ENCODE peak calls at places on chromosomes 3 and 15, in seven cellular contexts. One of them, this sample, is unnamed.
A peak's percentile ranks its signal among the peaks of the same experiment; 100 is the strongest.

GRCh38 chr15:28459279-28459678 is 73.5 kb downstream of the GOLGA8G start:
- DNase-seq in GM23338: no peak
- DNase-seq in HL-60: no peak
- DNase-seq in endothelial cell of umbilical vein: no peak
- DNase-seq in stomach: no peak
- DNase-seq in prostate gland: no peak
- DNase-seq in esophagus muscularis mucosa: peak; percentile 81
- DNase-seq in this sample: no peak

GRCh38 chr3:65170357-65171090 is 482.7 kb upstream of the ADAMTS9 start:
- DNase-seq in esophagus muscularis mucosa: peak; percentile 95
- DNase-seq in GM23338: peak; percentile 62
- DNase-seq in stomach: peak; percentile 52
- DNase-seq in HL-60: no peak
- DNase-seq in prostate gland: peak; percentile 24
- DNase-seq in endothelial cell of umbilical vein: peak; percentile 59
- DNase-seq in this sample: no peak

GRCh38 chr3:177491301-177492031 is 294.2 kb upstream of the TBL1XR1 start:
- DNase-seq in GM23338: no peak
- DNase-seq in stomach: no peak
- DNase-seq in esophagus muscularis mucosa: no peak
- DNase-seq in prostate gland: no peak
- DNase-seq in endothelial cell of umbilical vein: peak; percentile 54
- DNase-seq in HL-60: no peak
- DNase-seq in this sample: no peak

GRCh38 chr3:140007946-140008692 is 73.1 kb downstream of the CLSTN2 start:
- DNase-seq in prostate gland: no peak
- DNase-seq in HL-60: no peak
- DNase-seq in esophagus muscularis mucosa: peak; percentile 91
- DNase-seq in stomach: no peak
- DNase-seq in GM23338: no peak
- DNase-seq in endothelial cell of umbilical vein: no peak
- DNase-seq in this sample: no peak

GRCh38 chr3:47009225-47010049 is 30.0 kb downstream of the NBEAL2 start:
- DNase-seq in stomach: peak; percentile 77
- DNase-seq in endothelial cell of umbilical vein: peak; percentile 91
- DNase-seq in GM23338: peak; percentile 89
- DNase-seq in HL-60: no peak
- DNase-seq in esophagus muscularis mucosa: peak; percentile 96
- DNase-seq in prostate gland: peak; percentile 84
- DNase-seq in this sample: peak; percentile 95

GRCh38 chr3:48243886-48244285 is 3.0 kb downstream of the ZNF589 start:
- DNase-seq in esophagus muscularis mucosa: no peak
- DNase-seq in prostate gland: no peak
- DNase-seq in GM23338: no peak
- DNase-seq in HL-60: no peak
- DNase-seq in stomach: no peak
- DNase-seq in endothelial cell of umbilical vein: no peak
- DNase-seq in this sample: no peak

GRCh38 chr3:71288269-71288930 is 295.1 kb downstream of the FOXP1 start:
- DNase-seq in GM23338: no peak
- DNase-seq in stomach: no peak
- DNase-seq in endothelial cell of umbilical vein: no peak
- DNase-seq in prostate gland: no peak
- DNase-seq in HL-60: no peak
- DNase-seq in esophagus muscularis mucosa: no peak
- DNase-seq in this sample: no peak

GRCh38 chr3:188706599-188706998 is 465.2 kb upstream of the TPRG1 start:
- DNase-seq in endothelial cell of umbilical vein: no peak
- DNase-seq in prostate gland: no peak
- DNase-seq in GM23338: no peak
- DNase-seq in esophagus muscularis mucosa: no peak
- DNase-seq in stomach: no peak
- DNase-seq in HL-60: no peak
- DNase-seq in this sample: no peak

GRCh38 chr3:187262360-187262759 is 29.2 kb downstream of the MASP1 start:
- DNase-seq in HL-60: no peak
- DNase-seq in endothelial cell of umbilical vein: no peak
- DNase-seq in prostate gland: no peak
- DNase-seq in esophagus muscularis mucosa: no peak
- DNase-seq in stomach: no peak
- DNase-seq in GM23338: no peak
- DNase-seq in this sample: no peak

GRCh38 chr3:23590874-23591273 is 214.9 kb upstream of the UBE2E1 start:
- DNase-seq in prostate gland: no peak
- DNase-seq in HL-60: no peak
- DNase-seq in stomach: no peak
- DNase-seq in esophagus muscularis mucosa: peak; percentile 29
- DNase-seq in GM23338: no peak
- DNase-seq in endothelial cell of umbilical vein: no peak
- DNase-seq in this sample: no peak

GRCh38 chr3:23591374-23591773 is 214.4 kb upstream of the UBE2E1 start:
- DNase-seq in prostate gland: no peak
- DNase-seq in esophagus muscularis mucosa: peak; percentile 12
- DNase-seq in endothelial cell of umbilical vein: no peak
- DNase-seq in stomach: no peak
- DNase-seq in HL-60: no peak
- DNase-seq in GM23338: no peak
- DNase-seq in this sample: no peak

GRCh38 chr3:23589586-23589985 is 216.2 kb upstream of the UBE2E1 start:
- DNase-seq in stomach: no peak
- DNase-seq in endothelial cell of umbilical vein: no peak
- DNase-seq in GM23338: no peak
- DNase-seq in esophagus muscularis mucosa: peak; percentile 70
- DNase-seq in HL-60: no peak
- DNase-seq in prostate gland: no peak
- DNase-seq in this sample: no peak

GRCh38 chr3:23588547-23588946 is 217.2 kb upstream of the UBE2E1 start:
- DNase-seq in stomach: no peak
- DNase-seq in endothelial cell of umbilical vein: no peak
- DNase-seq in esophagus muscularis mucosa: peak; percentile 47
- DNase-seq in GM23338: no peak
- DNase-seq in prostate gland: no peak
- DNase-seq in HL-60: no peak
- DNase-seq in this sample: no peak

GRCh38 chr3:23590424-23590823 is 215.3 kb upstream of the UBE2E1 start:
- DNase-seq in GM23338: no peak
- DNase-seq in prostate gland: no peak
- DNase-seq in endothelial cell of umbilical vein: no peak
- DNase-seq in HL-60: no peak
- DNase-seq in esophagus muscularis mucosa: peak; percentile 39
- DNase-seq in stomach: no peak
- DNase-seq in this sample: no peak
- TF ChIP-seq POLR2AphosphoS5 in GM23338: no peak
- TF ChIP-seq POLR2AphosphoS5 in prostate gland: no peak
- TF ChIP-seq POLR2AphosphoS5 in endothelial cell of umbilical vein: no peak
- TF ChIP-seq POLR2AphosphoS5 in HL-60: no peak
- TF ChIP-seq POLR2AphosphoS5 in esophagus muscularis mucosa: no peak
- TF ChIP-seq POLR2AphosphoS5 in stomach: no peak
- TF ChIP-seq POLR2AphosphoS5 in this sample: no peak

GRCh38 chr3:171715155-171715554 is 95.1 kb downstream of the PLD1 start:
- DNase-seq in endothelial cell of umbilical vein: no peak
- DNase-seq in esophagus muscularis mucosa: no peak
- DNase-seq in GM23338: no peak
- DNase-seq in stomach: no peak
- DNase-seq in HL-60: no peak
- DNase-seq in prostate gland: no peak
- DNase-seq in this sample: no peak

GRCh38 chr3:171718493-171719205 is 91.6 kb downstream of the PLD1 start:
- DNase-seq in GM23338: peak; percentile 57
- DNase-seq in stomach: no peak
- DNase-seq in esophagus muscularis mucosa: no peak
- DNase-seq in HL-60: no peak
- DNase-seq in endothelial cell of umbilical vein: no peak
- DNase-seq in prostate gland: no peak
- DNase-seq in this sample: no peak
- H3K4me3 ChIP-seq in GM23338: no peak overlapping the region
- H3K4me3 ChIP-seq in stomach: no peak overlapping the region
- H3K4me3 ChIP-seq in esophagus muscularis mucosa: no peak overlapping the region
- H3K4me3 ChIP-seq in HL-60: no peak overlapping the region
- H3K4me3 ChIP-seq in endothelial cell of umbilical vein: no peak overlapping the region
- H3K4me3 ChIP-seq in prostate gland: no peak overlapping the region
- H3K4me3 ChIP-seq in this sample: no peak overlapping the region

GRCh38 chr15:37046876-37047614 is 53.3 kb downstream of the MEIS2 start:
- DNase-seq in HL-60: no peak
- DNase-seq in stomach: no peak
- DNase-seq in prostate gland: no peak
- DNase-seq in GM23338: peak; percentile 84
- DNase-seq in endothelial cell of umbilical vein: no peak
- DNase-seq in esophagus muscularis mucosa: no peak
- DNase-seq in this sample: no peak
- H3K27ac ChIP-seq in HL-60: no peak overlapping the region
- H3K27ac ChIP-seq in stomach: no peak overlapping the region
- H3K27ac ChIP-seq in prostate gland: no peak overlapping the region
- H3K27ac ChIP-seq in GM23338: no peak overlapping the region
- H3K27ac ChIP-seq in endothelial cell of umbilical vein: no peak overlapping the region
- H3K27ac ChIP-seq in esophagus muscularis mucosa: peak overlapping the region; percentile 46
- H3K27ac ChIP-seq in this sample: no peak overlapping the region

GRCh38 chr3:53151465-53151864 is 9.5 kb upstream of the PRKCD start:
- DNase-seq in endothelial cell of umbilical vein: no peak
- DNase-seq in prostate gland: no peak
- DNase-seq in stomach: no peak
- DNase-seq in HL-60: no peak
- DNase-seq in esophagus muscularis mucosa: no peak
- DNase-seq in GM23338: no peak
- DNase-seq in this sample: no peak

GRCh38 chr3:53149006-53149690 is 11.9 kb upstream of the PRKCD start:
- DNase-seq in stomach: no peak
- DNase-seq in prostate gland: no peak
- DNase-seq in esophagus muscularis mucosa: no peak
- DNase-seq in GM23338: no peak
- DNase-seq in HL-60: no peak
- DNase-seq in endothelial cell of umbilical vein: no peak
- DNase-seq in this sample: no peak

GRCh38 chr3:53151870-53152269 is 9.1 kb upstream of the PRKCD start:
- DNase-seq in stomach: no peak
- DNase-seq in endothelial cell of umbilical vein: no peak
- DNase-seq in prostate gland: no peak
- DNase-seq in HL-60: no peak
- DNase-seq in esophagus muscularis mucosa: no peak
- DNase-seq in GM23338: no peak
- DNase-seq in this sample: no peak

GRCh38 chr3:53149699-53150098 is 11.3 kb upstream of the PRKCD start:
- DNase-seq in prostate gland: no peak
- DNase-seq in endothelial cell of umbilical vein: no peak
- DNase-seq in GM23338: no peak
- DNase-seq in esophagus muscularis mucosa: no peak
- DNase-seq in HL-60: no peak
- DNase-seq in stomach: no peak
- DNase-seq in this sample: no peak

DNA sequence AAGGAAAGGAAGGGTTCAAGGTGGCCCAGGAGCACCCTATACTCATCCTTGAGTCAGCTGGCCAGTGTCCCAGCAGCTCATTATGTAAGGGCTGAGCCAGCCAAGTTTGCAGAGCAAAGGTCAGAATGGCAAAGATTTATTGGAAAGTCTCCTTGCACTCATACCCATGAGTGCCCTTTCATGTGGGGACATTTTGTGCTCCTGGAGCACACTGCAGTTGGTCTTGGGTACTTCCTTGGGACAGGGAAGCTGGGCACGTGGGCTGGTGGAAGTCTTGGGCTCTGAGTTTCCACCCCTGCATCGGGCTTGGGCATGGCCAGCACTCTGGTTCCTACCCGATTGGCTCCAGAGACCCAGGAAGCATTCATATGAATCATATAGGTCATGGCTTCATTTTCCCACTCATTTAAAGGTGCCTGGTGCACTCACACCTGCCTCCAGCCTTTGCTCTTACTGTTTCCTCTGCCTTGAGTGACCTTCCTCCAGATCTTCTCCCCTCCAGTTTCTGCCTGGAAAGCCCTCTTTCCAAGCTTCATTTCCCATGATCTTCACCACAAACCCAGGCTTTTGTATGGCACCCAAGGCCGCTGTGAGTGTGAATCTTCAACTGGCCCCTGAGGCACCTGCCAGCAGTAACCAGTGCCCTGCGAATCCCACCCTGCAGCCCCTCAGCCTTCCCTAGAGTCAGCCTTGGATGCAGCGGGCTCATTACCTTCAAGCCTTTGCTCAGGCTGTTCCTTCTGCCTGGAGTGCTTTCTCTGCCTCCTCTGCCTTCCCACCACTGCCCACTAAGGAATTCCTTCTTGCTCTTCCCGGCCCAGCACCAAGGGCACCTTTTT is 10.5 kb upstream of the PRKCD start:
- DNase-seq in stomach: peak; percentile 91
- DNase-seq in esophagus muscularis mucosa: no peak
- DNase-seq in GM23338: no peak
- DNase-seq in prostate gland: no peak
- DNase-seq in HL-60: no peak
- DNase-seq in endothelial cell of umbilical vein: no peak
- DNase-seq in this sample: no peak
- TF ChIP-seq POLR2AphosphoS5 in stomach: no peak
- TF ChIP-seq POLR2AphosphoS5 in esophagus muscularis mucosa: no peak
- TF ChIP-seq POLR2AphosphoS5 in GM23338: no peak
- TF ChIP-seq POLR2AphosphoS5 in prostate gland: peak; percentile 36
- TF ChIP-seq POLR2AphosphoS5 in HL-60: no peak
- TF ChIP-seq POLR2AphosphoS5 in endothelial cell of umbilical vein: no peak
- TF ChIP-seq POLR2AphosphoS5 in this sample: no peak

DNA sequence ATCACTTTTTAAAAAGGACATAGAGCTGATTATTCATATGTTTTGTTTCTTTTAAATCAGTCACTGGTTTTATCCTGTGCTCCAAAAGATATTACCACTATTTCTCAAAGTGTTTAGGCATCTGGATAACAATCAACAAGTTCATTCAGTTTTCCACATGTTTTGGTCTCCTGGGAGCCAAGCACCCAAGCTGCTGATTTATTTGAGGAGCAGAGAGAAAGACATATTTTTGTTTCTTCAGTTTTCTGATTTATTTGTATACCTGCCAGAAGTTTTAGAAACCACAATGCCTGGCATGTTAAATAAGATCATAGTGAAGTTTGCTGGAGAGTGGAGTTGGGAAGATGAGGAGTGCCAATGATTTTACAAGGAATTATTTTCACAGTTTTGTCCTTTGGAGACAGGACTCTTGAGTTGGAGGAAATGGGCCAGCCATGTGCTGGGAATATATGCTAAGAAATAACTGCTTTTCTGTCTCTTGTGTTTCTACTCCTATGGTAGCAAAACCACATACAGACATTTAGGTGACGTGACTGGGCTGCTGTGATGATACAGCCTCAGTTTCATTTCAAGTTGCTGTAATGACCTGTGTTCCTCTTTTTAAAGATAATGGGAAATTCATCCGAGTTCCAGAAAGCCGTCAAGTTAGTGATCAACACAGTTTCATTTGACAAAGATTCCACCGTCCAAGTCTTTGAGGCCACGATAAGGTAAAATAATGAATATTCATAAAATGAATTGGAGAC is 11.7 kb downstream of the EDEM1 start:
- DNase-seq in GM23338: no peak
- DNase-seq in prostate gland: no peak
- DNase-seq in esophagus muscularis mucosa: no peak
- DNase-seq in stomach: no peak
- DNase-seq in HL-60: no peak
- DNase-seq in endothelial cell of umbilical vein: no peak
- DNase-seq in this sample: no peak
- H3K4me3 ChIP-seq in GM23338: no peak overlapping the region
- H3K4me3 ChIP-seq in prostate gland: no peak overlapping the region
- H3K4me3 ChIP-seq in esophagus muscularis mucosa: no peak overlapping the region
- H3K4me3 ChIP-seq in stomach: no peak overlapping the region
- H3K4me3 ChIP-seq in HL-60: no peak overlapping the region
- H3K4me3 ChIP-seq in endothelial cell of umbilical vein: no peak overlapping the region
- H3K4me3 ChIP-seq in this sample: no peak overlapping the region

This sample was measured in spleen.